ENCODE peak calls at places on chromosome 10, in four cellular contexts. G is foreskin fibroblast, P is upper lobe of left lung, J is NCI-H1694 treated with DMSO at 0.1 percent for 48 hours. B is an unnamed sample.

GRCh38 chr10:11286261-11286989 is 268.8 kb downstream of the CELF2 start:
- DNase-seq in J (no peak), P (no peak), G (no peak), B (no peak)

GRCh38 chr10:11163990-11164805 is 146.5 kb downstream of the CELF2 start:
- DNase-seq in G (no peak), J (no peak), P (no peak), B (no peak)

GRCh38 chr10:34739915-34740314 is 75.2 kb downstream of the PARD3 start:
- DNase-seq in P (peak; percentile 78), G (peak; percentile 86), J (peak; percentile 7), B (no peak)

GRCh38 chr10:121886997-121887622 is 40.7 kb downstream of the ATE1 start:
- DNase-seq in P (peak; percentile 47), G (peak; percentile 37), J (peak; percentile 5), B (no peak)

GRCh38 chr10:21161647-21162046 is 264.5 kb upstream of the NEBL start:
- DNase-seq in P (no peak), G (no peak), J (no peak), B (no peak)

GRCh38 chr10:128625926-128626325 is 499.7 kb upstream of the MKI67 start:
- DNase-seq in G (no peak), J (no peak), P (no peak), B (no peak)

GRCh38 chr10:132228616-132229015 is 41.9 kb downstream of the DPYSL4 start:
- DNase-seq in G (no peak), J (no peak), P (no peak), B (no peak)

GRCh38 chr10:62534051-62534450 is 159.9 kb downstream of the ZNF365 start:
- DNase-seq in J (no peak), G (no peak), P (no peak), B (no peak)

GRCh38 chr10:83960125-83960524 is 179.2 kb upstream of the GHITM start:
- DNase-seq in P (no peak), G (no peak), J (no peak), B (no peak)

GRCh38 chr10:8017276-8017675 is 37.2 kb upstream of the GATA3 start:
- DNase-seq in P (no peak), G (no peak), J (no peak), B (no peak)

GRCh38 chr10:110679633-110680472 is 35.7 kb downstream of the RBM20 start:
- DNase-seq in G (no peak), J (peak; percentile 21), P (no peak), B (no peak)